ENCODE peak calls at places on chromosomes 3 and 15, in ten cellular contexts. H is effector memory CD4-positive, alpha-beta T cell; L is HL-60; V is C1 segment of cervical spinal cord; C is NCI-H2081; D is ureter; X is stimulated activated CD4-positive, alpha-beta T cell treated with anti-CD3 and anti-CD28 coated beads, Interleukin-12 subunit alpha, Interleukin-12 subunit beta, amount 100 ng/mL, for 4 hours; E is AML-193; A is CD4-positive, alpha-beta T cell; Z is anterior cingulate cortex. R is an unnamed sample.

GRCh38 chr3:138114988-138115971 is at the start of gene DZIP1L:
- DNase-seq in D (peak), L (no peak), E (peak), Z (no peak), V (peak), A (no peak), C (peak), H (no peak), X (peak), R (peak)

GRCh38 chr3:133466531-133467386 is 66.9 kb downstream of the BFSP2 start:
- DNase-seq in V (no peak), X (no peak), A (no peak), C (no peak), Z (no peak), D (no peak), L (no peak), H (no peak), E (no peak), R (no peak)

GRCh38 chr3:32045091-32045964 is 61.1 kb upstream of the GPD1L start:
- DNase-seq in H (no peak), X (no peak), V (no peak), Z (peak), L (no peak), D (peak), A (no peak), E (no peak), C (no peak), R (peak)

GRCh38 chr3:20225769-20226168 is 39.8 kb upstream of the SGO1 start:
- DNase-seq in H (no peak), X (no peak), A (no peak), E (no peak), C (peak), D (no peak), V (no peak), Z (no peak), L (no peak), R (peak)

GRCh38 chr15:45091161-45091560 is 22.8 kb downstream of the DUOX2 start:
- DNase-seq in C (no peak), V (no peak), H (no peak), A (no peak), X (no peak), Z (no peak), E (no peak), D (no peak), L (no peak), R (no peak)

GRCh38 chr3:196736670-196737374 is 2.8 kb upstream of the PAK2 start:
- DNase-seq in D (no peak), A (no peak), Z (no peak), H (no peak), V (no peak), X (no peak), C (no peak), E (no peak), L (no peak), R (no peak)

GRCh38 chr3:59040902-59041301 is 8.9 kb downstream of the CFAP20DC start:
- DNase-seq in D (no peak), X (no peak), A (no peak), C (no peak), H (no peak), Z (no peak), E (no peak), V (no peak), L (no peak), R (no peak)

GRCh38 chr3:188294823-188295487 is 141.0 kb downstream of the LPP start:
- DNase-seq in E (no peak), C (peak), Z (no peak), D (no peak), A (no peak), X (no peak), H (no peak), L (no peak), V (no peak), R (no peak)

GRCh38 chr3:155448531-155448930 is 155.0 kb upstream of the STRIT1 start:
- DNase-seq in A (no peak), X (no peak), V (no peak), E (no peak), D (no peak), H (no peak), Z (no peak), C (no peak), L (no peak), R (no peak)

GRCh38 chr3:16203031-16203430 is 28.6 kb downstream of the GALNT15 start:
- DNase-seq in X (no peak), C (no peak), A (no peak), V (no peak), E (no peak), H (no peak), L (no peak), Z (no peak), D (no peak), R (no peak)

GRCh38 chr15:62269504-62269903 is 104.4 kb upstream of the C2CD4B start:
- DNase-seq in L (no peak), D (no peak), A (no peak), H (no peak), E (no peak), C (no peak), X (no peak), Z (no peak), V (no peak), R (no peak)

GRCh38 chr15:61681676-61682075 is 378.6 kb downstream of the VPS13C start:
- DNase-seq in D (no peak), L (no peak), C (no peak), H (no peak), Z (no peak), E (no peak), A (no peak), V (no peak), X (no peak), R (no peak)

GRCh38 chr3:185916042-185916833 is 21.6 kb downstream of the TRA2B start:
- DNase-seq in E (no peak), Z (no peak), C (no peak), D (no peak), L (no peak), H (no peak), X (no peak), A (no peak), V (no peak), R (no peak)

GRCh38 chr3:107283948-107284347 is 93.3 kb upstream of the CCDC54 start:
- DNase-seq in H (no peak), E (no peak), X (no peak), Z (no peak), L (no peak), D (no peak), C (no peak), A (no peak), V (no peak), R (no peak)

GRCh38 chr15:62444104-62445027 is 279.3 kb upstream of the C2CD4B start:
- DNase-seq in Z (no peak), C (no peak), V (no peak), E (no peak), H (no peak), A (no peak), X (no peak), D (no peak), L (no peak), R (no peak)